ENCODE peak calls at places on chromosomes 1 and 21, in ten cellular contexts. D is T-helper 2 cell; X is AG10803; G is ACHN; T is effector CD4-positive, alpha-beta T cell; V is neuronal stem cell; P is mesothelial cell of epicardium; I is DMS153; B is HS-27A; S is MV-4-11. A is an unnamed sample.

GRCh38 chr1:39266792-39267191 is 62.3 kb downstream of the MACF1 start:
- DNase-seq in G (no peak), X (no peak), S (no peak), I (no peak), B (no peak), P (no peak), D (no peak), V (no peak), T (no peak), A (no peak)

GRCh38 chr1:231923461-231924132 is 297.0 kb downstream of the DISC1 start:
- DNase-seq in X (no peak), V (no peak), B (no peak), P (no peak), I (no peak), D (no peak), T (no peak), S (no peak), G (no peak), A (no peak)

GRCh38 chr21:28821276-28822063 is 171.2 kb downstream of the LTN1 start:
- DNase-seq in D (no peak), G (no peak), B (no peak), V (no peak), I (no peak), P (no peak), T (no peak), S (no peak), X (no peak), A (no peak)

GRCh38 chr21:15850645-15851044 is 120.9 kb downstream of the USP25 start:
- DNase-seq in X (peak; percentile 50), G (peak; percentile 33), T (no peak), D (no peak), B (peak; percentile 67), S (no peak), V (no peak), P (no peak), I (no peak), A (no peak)

GRCh38 chr1:17667641-17668040 is 87.5 kb upstream of the ACTL8 start:
- DNase-seq in T (no peak), D (no peak), P (no peak), G (no peak), V (no peak), X (no peak), S (no peak), B (no peak), I (no peak), A (no peak)

GRCh38 chr1:13752852-13753251 is 52.9 kb downstream of the PRDM2 start:
- DNase-seq in G (no peak), D (no peak), S (no peak), V (no peak), I (no peak), P (no peak), T (no peak), X (no peak), B (no peak), A (no peak)

GRCh38 chr1:56065729-56066128 is 513.6 kb downstream of the PLPP3 start:
- DNase-seq in T (no peak), V (no peak), P (no peak), S (no peak), G (no peak), B (no peak), D (no peak), I (no peak), X (peak; percentile 84), A (no peak)

GRCh38 chr1:47442844-47443529 is 5.1 kb downstream of the FOXD2 start:
- DNase-seq in G (no peak), T (no peak), P (no peak), V (no peak), B (no peak), S (no peak), X (no peak), D (no peak), I (no peak), A (no peak)

GRCh38 chr1:228037401-228038386 is 30.9 kb downstream of the WNT3A start:
- DNase-seq in S (no peak), G (peak; percentile 25), D (no peak), V (peak; percentile 61), X (no peak), I (no peak), P (no peak), B (no peak), T (no peak), A (no peak)

GRCh38 chr1:55067022-55067781 is 27.9 kb downstream of the PCSK9 start:
- DNase-seq in S (no peak), V (no peak), T (no peak), X (no peak), B (no peak), P (no peak), D (no peak), I (no peak), G (no peak), A (no peak)

GRCh38 chr1:76580206-76580605 is 287.1 kb upstream of the ST6GALNAC5 start:
- DNase-seq in S (no peak), I (no peak), G (no peak), V (no peak), P (no peak), B (no peak), T (no peak), D (no peak), X (no peak), A (no peak)

GRCh38 chr1:94803517-94804441 is 16.4 kb upstream of the SLC44A3 start:
- DNase-seq in I (no peak), G (no peak), S (no peak), D (no peak), T (no peak), B (no peak), V (no peak), P (no peak), X (peak; percentile 71), A (no peak)

GRCh38 chr1:225915538-225915991 is 8.5 kb downstream of the PYCR2 start:
- DNase-seq in P (no peak), T (no peak), S (no peak), G (no peak), I (no peak), B (no peak), X (peak; percentile 18), V (no peak), D (no peak), A (no peak)

GRCh38 chr1:206419783-206420182 is 50.5 kb upstream of the IKBKE start:
- DNase-seq in V (no peak), B (peak; percentile 59), D (no peak), X (peak; percentile 83), S (no peak), P (no peak), T (no peak), I (no peak), G (no peak), A (no peak)

GRCh38 chr1:204684206-204684536 is 1.4 kb downstream of the LRRN2 start:
- DNase-seq in I (no peak), T (no peak), G (no peak), X (no peak), P (no peak), B (no peak), V (no peak), S (no peak), D (no peak), A (no peak)

GRCh38 chr1:67460648-67461500 is 30.7 kb upstream of the SERBP1 start:
- DNase-seq in T (no peak), P (no peak), D (no peak), I (no peak), G (no peak), B (no peak), S (no peak), V (no peak), X (peak; percentile 64), A (no peak)

GRCh38 chr1:92872719-92873118 is 40.9 kb downstream of the RPL5 start:
- DNase-seq in P (no peak), I (no peak), V (no peak), T (no peak), X (no peak), B (no peak), D (no peak), S (no peak), G (no peak), A (no peak)

GRCh38 chr1:173400387-173400995 is 76.6 kb upstream of the PRDX6 start:
- DNase-seq in S (no peak), T (no peak), V (no peak), P (no peak), D (no peak), X (no peak), B (no peak), I (no peak), G (no peak), A (no peak)

GRCh38 chr1:145977486-145978476 is 13.3 kb downstream of the POLR3GL start:
- DNase-seq in D (peak; percentile 66), P (peak; percentile 46), I (peak; percentile 89), X (peak; percentile 85), V (peak; percentile 70), B (no peak), S (peak; percentile 79), T (peak; percentile 72), G (peak; percentile 80), A (peak; percentile 63)

GRCh38 chr1:154664331-154664730 is 56.3 kb upstream of the ADAR start:
- DNase-seq in G (no peak), D (no peak), T (no peak), V (no peak), S (no peak), X (no peak), P (no peak), I (no peak), B (no peak), A (no peak)

GRCh38 chr1:75503221-75503974 is 107.5 kb downstream of the SLC44A5 start:
- DNase-seq in V (no peak), P (no peak), B (no peak), X (no peak), G (no peak), S (no peak), D (no peak), T (no peak), I (no peak), A (no peak)

GRCh38 chr1:41738475-41738874 is 180.2 kb downstream of the HIVEP3 start:
- DNase-seq in I (no peak), X (peak; percentile 66), D (no peak), S (peak; percentile 47), B (no peak), V (no peak), P (no peak), T (no peak), G (no peak), A (no peak)

GRCh38 chr1:237938553-237938952 is 47.8 kb upstream of the ZP4 start:
- DNase-seq in I (no peak), D (no peak), T (no peak), B (no peak), G (no peak), S (no peak), V (no peak), X (no peak), P (no peak), A (no peak)

GRCh38 chr21:41878831-41879189 is 334 bp downstream of the PRDM15 start:
- DNase-seq in P (peak; percentile 54), X (peak; percentile 89), B (no peak), S (peak; percentile 43), V (peak; percentile 67), G (peak; percentile 75), D (peak; percentile 77), I (peak; percentile 26), T (peak; percentile 79), A (peak; percentile 58)